ENCODE peak calls at places on chromosome 17, in five cellular contexts. O is substantia nigra; N is neural crest cell; R is fibroblast of gingiva; Q is CD4-positive, alpha-beta T cell. I is an unnamed sample.

GRCh38 chr17:2084766-2085647 is 30.1 kb downstream of the HIC1 start:
- DNase-seq in Q (no peak), O (no peak), R (peak), N (no peak), I (no peak)

GRCh38 chr17:79927136-79927661 is 88.0 kb upstream of the CBX4 start:
- DNase-seq in Q (no peak), N (no peak), O (no peak), R (no peak), I (no peak)

GRCh38 chr17:48048321-48049140 is at the start of gene NFE2L1:
- DNase-seq in N (peak), O (peak), Q (no peak), R (peak), I (peak)

GRCh38 chr17:18045691-18046090 is 6.5 kb downstream of the GID4 start:
- DNase-seq in R (no peak), Q (no peak), O (no peak), N (no peak), I (no peak)

GRCh38 chr17:35715416-35715815 is 16.0 kb upstream of the RASL10B start:
- DNase-seq in R (no peak), O (no peak), N (no peak), Q (no peak), I (no peak)

GRCh38 chr17:73535746-73536145 is 108.5 kb downstream of the SDK2 start:
- DNase-seq in O (no peak), R (no peak), Q (no peak), N (no peak), I (no peak)

GRCh38 chr17:57356722-57357391 is 100.5 kb downstream of the MSI2 start:
- DNase-seq in O (no peak), R (no peak), N (no peak), Q (no peak), I (no peak)

GRCh38 chr17:27491713-27492190 is 35.5 kb downstream of the KSR1 start:
- DNase-seq in O (no peak), N (peak), R (no peak), Q (no peak), I (no peak)

GRCh38 chr17:32584792-32585191 is 98.0 kb downstream of the CDK5R1 start:
- DNase-seq in O (no peak), N (no peak), R (peak), Q (no peak), I (no peak)

GRCh38 chr17:10107320-10108165 is 90.9 kb downstream of the GAS7 start:
- DNase-seq in O (no peak), R (no peak), N (no peak), Q (no peak), I (no peak)

GRCh38 chr17:27453466-27453865 is 2.8 kb upstream of the KSR1 start:
- DNase-seq in Q (no peak), N (no peak), R (no peak), O (no peak), I (no peak)

GRCh38 chr17:67837965-67838364 is 12.7 kb downstream of the BPTF start:
- DNase-seq in N (no peak), Q (no peak), O (no peak), R (no peak), I (no peak)

GRCh38 chr17:1759529-1759928 is 2.3 kb upstream of the SERPINF1 start:
- DNase-seq in Q (no peak), O (no peak), N (no peak), R (no peak), I (no peak)

GRCh38 chr17:59707971-59708425 is 544 bp downstream of the VMP1 start:
- DNase-seq in O (no peak), R (peak), Q (no peak), N (no peak), I (peak)

GRCh38 chr17:75396781-75397180 is 8.7 kb downstream of the GRB2 start:
- DNase-seq in N (no peak), R (no peak), O (no peak), Q (no peak), I (no peak)

GRCh38 chr17:33019161-33019560 is 27.5 kb downstream of the SPACA3 start:
- DNase-seq in R (no peak), N (no peak), O (no peak), Q (no peak), I (no peak)

GRCh38 chr17:78661092-78661770 is 84.0 kb upstream of the DNAH17 start:
- DNase-seq in Q (no peak), N (no peak), R (no peak), O (no peak), I (no peak)

GRCh38 chr17:61379457-61380216 is 20.0 kb upstream of the TBX2 start:
- DNase-seq in Q (no peak), N (no peak), R (no peak), O (no peak), I (no peak)

GRCh38 chr17:79650861-79651260 is 40.0 kb upstream of the RBFOX3 start:
- DNase-seq in O (no peak), R (no peak), N (no peak), Q (no peak), I (no peak)

GRCh38 chr17:56988901-56989572 is 11.1 kb downstream of the SCPEP1 start:
- DNase-seq in O (no peak), R (no peak), Q (no peak), N (no peak), I (no peak)

GRCh38 chr17:6303664-6304063 is 131.3 kb downstream of the AIPL1 start:
- DNase-seq in O (no peak), R (no peak), Q (no peak), N (peak), I (no peak)

GRCh38 chr17:44911133-44912001 is 3.9 kb downstream of the GFAP start:
- DNase-seq in N (peak), R (peak), Q (peak), O (peak), I (no peak)

GRCh38 chr17:76000755-76001521 is at the start of gene CDK3:
- DNase-seq in R (no peak), O (no peak), N (no peak), Q (no peak), I (no peak)